ENCODE peak calls at places on chromosomes 4 and X, in six cellular contexts. Q, C, P, V, W and K are unnamed samples.

GRCh38 chrX:2159393-2159792 is 341.4 kb downstream of the DHRSX start:
- DNase-seq in W (no peak), P (no peak), Q (no peak), C (no peak), V (no peak), K (no peak)

GRCh38 chr4:175453456-175453855 is 358.6 kb downstream of the GPM6A start:
- DNase-seq in W (no peak), C (peak; percentile 36), V (no peak), Q (no peak), P (no peak), K (peak; percentile 17)

GRCh38 chr4:98657531-98658286 is 702 bp downstream of the TSPAN5 start:
- DNase-seq in Q (no peak), C (peak; percentile 82), W (no peak), P (peak; percentile 37), V (no peak), K (peak; percentile 90)

GRCh38 chr4:24477919-24478318 is 106.4 kb downstream of the DHX15 start:
- DNase-seq in W (no peak), P (no peak), V (no peak), Q (no peak), C (peak; percentile 74), K (peak; percentile 53)

GRCh38 chr4:4888695-4889094 is 29.2 kb downstream of the MSX1 start:
- DNase-seq in P (no peak), C (no peak), Q (no peak), V (no peak), W (no peak), K (no peak)

GRCh38 chrX:69163936-69164741 is 1.1 kb downstream of the PJA1 start:
- DNase-seq in C (peak; percentile 16), W (peak; percentile 57), P (peak; percentile 46), Q (no peak), V (no peak), K (peak; percentile 3)

GRCh38 chr4:4641661-4642180 is 99.9 kb upstream of the STX18 start:
- DNase-seq in Q (no peak), C (no peak), P (no peak), W (no peak), V (no peak), K (no peak)

GRCh38 chr4:110231869-110232268 is 33.5 kb upstream of the ELOVL6 start:
- DNase-seq in V (no peak), C (no peak), Q (no peak), W (no peak), P (no peak), K (no peak)

GRCh38 chr4:80268936-80269335 is 2.5 kb downstream of the FGF5 start:
- DNase-seq in Q (no peak), V (no peak), P (no peak), W (no peak), C (peak; percentile 37), K (peak; percentile 40)